ENCODE peak calls at places on chromosomes 4 and X, in four cellular contexts. Y is AG09309; V is NCI-H1092; M is CD8-positive, alpha-beta memory T cell. K is an unnamed sample.

GRCh38 chr4:76526585-76526990 is 91.6 kb downstream of the SHROOM3 start:
- DNase-seq in V (no peak), Y (no peak), M (no peak), K (peak; percentile 15)

GRCh38 chrX:9842541-9842940 is 56.3 kb downstream of the SHROOM2 start:
- DNase-seq in M (no peak), Y (no peak), V (no peak), K (no peak)

GRCh38 chrX:64204252-64204651 is 1.3 kb downstream of the AMER1 start:
- DNase-seq in V (no peak), Y (no peak), M (no peak), K (no peak)

GRCh38 chr4:136687118-136687517 is 845.2 kb downstream of the PCDH18 start:
- DNase-seq in Y (no peak), M (no peak), V (no peak), K (no peak)

GRCh38 chr4:105471566-105472176 is 2.2 kb downstream of the PPA2 start:
- DNase-seq in M (peak; percentile 58), Y (peak; percentile 27), V (peak; percentile 83), K (peak; percentile 7)

GRCh38 chr4:5758741-5759140 is 47.7 kb downstream of the EVC start:
- DNase-seq in M (no peak), Y (peak; percentile 92), V (no peak), K (no peak)

GRCh38 chrX:150547511-150548115 is 20.8 kb upstream of the MTM1 start:
- DNase-seq in V (peak; percentile 44), M (peak; percentile 4), Y (no peak), K (no peak)

GRCh38 chrX:50157545-50158125 is 43.2 kb downstream of the AKAP4 start:
- DNase-seq in V (no peak), M (no peak), Y (no peak), K (no peak)

GRCh38 chr4:165355900-165356300 is 22.9 kb upstream of the CPE start:
- DNase-seq in M (no peak), Y (no peak), V (peak; percentile 63), K (no peak)

GRCh38 chr4:5024673-5025072 is 5.4 kb upstream of the CYTL1 start:
- DNase-seq in V (no peak), M (no peak), Y (peak; percentile 63), K (no peak)

GRCh38 chr4:8495803-8496202 is 55.2 kb downstream of the TRMT44 start:
- DNase-seq in Y (no peak), V (no peak), M (no peak), K (no peak)

GRCh38 chrX:108245462-108245861 is 153.9 kb downstream of the ATG4A start:
- DNase-seq in V (no peak), Y (no peak), M (no peak), K (no peak)

GRCh38 chrX:68978211-68978780 is 149.5 kb downstream of the EFNB1 start:
- DNase-seq in Y (no peak), V (no peak), M (no peak), K (no peak)

GRCh38 chrX:153420851-153421599 is 9.8 kb downstream of the ZFP92 start:
- DNase-seq in M (no peak), Y (no peak), V (no peak), K (no peak)

GRCh38 chr4:37243061-37243460 is 1.5 kb upstream of the NWD2 start:
- DNase-seq in V (no peak), M (no peak), Y (no peak), K (no peak)

GRCh38 chrX:110786486-110786885 is 9.1 kb downstream of the CHRDL1 start:
- DNase-seq in Y (peak; percentile 5), M (no peak), V (no peak), K (no peak)

GRCh38 chr4:166078383-166078782 is 205.3 kb downstream of the TLL1 start:
- DNase-seq in V (no peak), Y (no peak), M (no peak), K (no peak)

GRCh38 chr4:101136373-101137370 is 210.7 kb downstream of the PPP3CA start:
- DNase-seq in V (no peak), Y (no peak), M (no peak), K (no peak)

GRCh38 chr4:104491396-104491821 is 3.3 kb downstream of the CXXC4 start:
- DNase-seq in M (peak; percentile 37), V (no peak), Y (no peak), K (no peak)

GRCh38 chr4:1856920-1857699 is 1.2 kb upstream of the LETM1 start:
- DNase-seq in V (no peak), M (no peak), Y (no peak), K (no peak)

GRCh38 chr4:4387531-4388311 is 819 bp downstream of the NSG1 start:
- DNase-seq in M (no peak), Y (no peak), V (peak; percentile 31), K (no peak)

GRCh38 chr4:131388277-131388676 is 1760.8 kb upstream of the PCDH10 start:
- DNase-seq in Y (no peak), V (no peak), M (no peak), K (no peak)

GRCh38 chrX:47749185-47749967 is 87.3 kb upstream of the ZNF81 start:
- DNase-seq in M (no peak), V (no peak), Y (no peak), K (no peak)

GRCh38 chr4:78569291-78569821 is 17.8 kb downstream of the ANXA3 start:
- DNase-seq in V (no peak), Y (peak; percentile 55), M (no peak), K (no peak)

GRCh38 chrX:20066968-20067708 is 49.6 kb downstream of the MAP7D2 start:
- DNase-seq in M (no peak), Y (no peak), V (peak; percentile 8), K (no peak)

GRCh38 chr4:169282429-169283113 is 11.8 kb upstream of the SH3RF1 start:
- DNase-seq in Y (no peak), V (no peak), M (no peak), K (no peak)

GRCh38 chr4:102449751-102450352 is 51.3 kb upstream of the NFKB1 start:
- DNase-seq in V (peak; percentile 72), M (peak; percentile 34), Y (no peak), K (no peak)

GRCh38 chrX:16671005-16671404 is 21.0 kb downstream of the S100G start:
- DNase-seq in V (no peak), Y (no peak), M (no peak), K (no peak)